ENCODE peak calls at places on chromosomes 2 and 18, in seven cellular contexts. J is uterus, Q is osteocyte, E is GM12865, I is AG04449, P is NB4, U is neural crest cell. W is an unnamed sample.

GRCh38 chr18:62545098-62545497 is 22.3 kb downstream of the ZCCHC2 start:
- DNase-seq in J (no peak), I (no peak), Q (no peak), E (no peak), U (no peak), P (no peak), W (no peak)

GRCh38 chr2:224369028-224369632 is 32.8 kb downstream of the FAM124B start:
- DNase-seq in P (peak; percentile 63), I (no peak), U (no peak), E (peak; percentile 48), Q (no peak), J (no peak), W (peak; percentile 44)

GRCh38 chr2:216257089-216257488 is 115.2 kb downstream of the MARCHF4 start:
- DNase-seq in P (no peak), U (no peak), J (no peak), I (no peak), E (no peak), Q (no peak), W (no peak)

GRCh38 chr2:109690822-109691541 is 76.8 kb downstream of the SOWAHC start:
- DNase-seq in J (peak; percentile 39), Q (no peak), U (no peak), E (no peak), I (no peak), P (no peak), W (no peak)

GRCh38 chr18:23703057-23703986 is 14.1 kb downstream of the LAMA3 start:
- DNase-seq in J (no peak), P (peak; percentile 67), Q (no peak), E (peak; percentile 58), I (no peak), U (no peak), W (peak; percentile 44)

GRCh38 chr2:42928692-42929576 is 136.6 kb upstream of the HAAO start:
- DNase-seq in P (peak; percentile 94), I (no peak), J (no peak), Q (no peak), E (peak; percentile 39), U (peak; percentile 32), W (no peak)

GRCh38 chr2:20052872-20053281 is 1.4 kb upstream of the LAPTM4A start:
- DNase-seq in P (no peak), I (no peak), U (no peak), E (peak; percentile 23), J (peak; percentile 72), Q (no peak), W (no peak)

GRCh38 chr2:110115291-110116032 is at the start of gene MALL:
- DNase-seq in J (no peak), U (peak; percentile 18), Q (no peak), E (no peak), P (no peak), I (no peak), W (no peak)

GRCh38 chr2:239468491-239469017 is 67.7 kb upstream of the HDAC4 start:
- DNase-seq in U (no peak), J (no peak), I (no peak), P (no peak), E (no peak), Q (peak; percentile 79), W (no peak)

GRCh38 chr2:150588210-150588870 is 100.9 kb upstream of the RND3 start:
- DNase-seq in I (no peak), U (no peak), J (no peak), Q (no peak), E (no peak), P (no peak), W (no peak)

GRCh38 chr2:233901884-233902283 is 15.3 kb upstream of the TRPM8 start:
- DNase-seq in J (no peak), Q (no peak), U (no peak), P (no peak), E (no peak), I (no peak), W (no peak)

GRCh38 chr2:36451512-36451911 is 95.9 kb downstream of the CRIM1 start:
- DNase-seq in I (no peak), E (no peak), U (no peak), P (peak; percentile 31), Q (no peak), J (no peak), W (no peak)

GRCh38 chr2:201182650-201183372 is at the start of gene CASP10:
- DNase-seq in Q (no peak), J (no peak), P (peak; percentile 87), E (peak; percentile 79), U (no peak), I (no peak), W (peak; percentile 69)

GRCh38 chr18:5369513-5369912 is 74.0 kb upstream of the ZBTB14 start:
- DNase-seq in I (no peak), Q (no peak), J (no peak), U (no peak), E (no peak), P (no peak), W (no peak)

GRCh38 chr2:223860809-223861738 is 23.7 kb upstream of the AP1S3 start:
- DNase-seq in P (no peak), E (no peak), J (no peak), Q (no peak), I (peak; percentile 42), U (no peak), W (no peak)

GRCh38 chr2:124050833-124051497 is 25.9 kb downstream of the CNTNAP5 start:
- DNase-seq in E (no peak), J (no peak), I (no peak), U (no peak), P (no peak), Q (no peak), W (no peak)

GRCh38 chr2:134869941-134870736 is 31.7 kb downstream of the ACMSD start:
- DNase-seq in J (no peak), P (no peak), I (no peak), U (no peak), Q (no peak), E (no peak), W (no peak)

GRCh38 chr2:26754972-26755670 is 9.0 kb upstream of the SLC35F6 start:
- DNase-seq in J (no peak), E (peak; percentile 33), I (no peak), U (no peak), P (no peak), Q (no peak), W (no peak)

GRCh38 chr2:26756337-26756736 is 7.7 kb upstream of the SLC35F6 start:
- DNase-seq in E (peak; percentile 51), U (no peak), P (no peak), J (no peak), Q (no peak), I (no peak), W (no peak)

GRCh38 chr2:26757873-26758789 is 6.0 kb upstream of the SLC35F6 start:
- DNase-seq in I (peak; percentile 96), U (no peak), Q (no peak), P (peak; percentile 87), J (peak; percentile 46), E (peak; percentile 87), W (no peak)

GRCh38 chr2:26759845-26760244 is 4.2 kb upstream of the SLC35F6 start:
- DNase-seq in I (no peak), J (no peak), Q (no peak), U (no peak), P (no peak), E (no peak), W (no peak)

DNA sequence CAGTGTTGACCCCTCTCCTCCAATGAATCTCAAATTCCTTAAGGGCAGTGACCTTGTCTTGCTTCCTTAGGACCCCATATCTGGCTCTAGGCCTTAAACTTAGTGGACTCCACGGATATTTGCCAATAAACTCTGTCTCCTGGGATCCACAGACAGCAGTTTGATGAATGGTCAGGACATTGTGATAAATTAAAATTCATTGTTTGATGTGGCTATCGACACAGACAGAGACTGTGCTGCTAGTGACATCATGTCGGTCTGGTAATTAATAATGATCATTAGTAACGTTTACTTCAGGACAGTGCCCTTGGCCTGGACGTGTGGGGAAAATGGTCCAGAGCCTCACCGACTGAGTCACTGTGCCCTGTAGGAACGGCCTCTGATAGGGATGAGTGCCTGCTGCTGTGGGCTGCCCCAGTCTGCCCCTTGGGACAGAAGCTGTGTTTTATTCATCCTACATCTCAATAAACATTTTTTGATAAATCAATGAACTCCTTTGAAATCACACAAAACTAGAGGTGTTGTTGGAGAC is 5.2 kb upstream of the SLC35F6 start:
- DNase-seq in U (no peak), E (no peak), I (no peak), J (no peak), P (no peak), Q (no peak), W (no peak)
- TF ChIP-seq CTCF in U (no peak), E (no peak), I (no peak), J (no peak), P (no peak), Q (no peak), W (no peak)

GRCh38 chr2:71190959-71191943 is 35.7 kb downstream of the PAIP2B start:
- DNase-seq in I (no peak), E (no peak), U (no peak), Q (no peak), J (no peak), P (peak; percentile 52), W (no peak)
- TF ChIP-seq CTCF in I (peak; percentile 23), E (no peak), U (peak; percentile 47), Q (peak; percentile 39), J (no peak), P (peak; percentile 24), W (no peak)

GRCh38 chr2:88549616-88550292 is 77.5 kb downstream of the EIF2AK3 start:
- DNase-seq in P (no peak), Q (peak; percentile 65), J (no peak), E (no peak), I (no peak), U (peak; percentile 20), W (no peak)
- TF ChIP-seq CTCF in P (no peak), Q (no peak), J (no peak), E (no peak), I (no peak), U (no peak), W (no peak)

GRCh38 chr18:50350699-50351098 is 24.1 kb upstream of the SKA1 start:
- DNase-seq in Q (no peak), J (no peak), I (no peak), U (no peak), P (no peak), E (no peak), W (no peak)

GRCh38 chr18:50358844-50359243 is 16.0 kb upstream of the SKA1 start:
- DNase-seq in U (no peak), E (no peak), I (no peak), P (no peak), J (no peak), Q (no peak), W (no peak)

GRCh38 chr18:50359806-50360205 is 15.0 kb upstream of the SKA1 start:
- DNase-seq in P (no peak), U (no peak), J (no peak), Q (no peak), E (no peak), I (no peak), W (no peak)

DNA sequence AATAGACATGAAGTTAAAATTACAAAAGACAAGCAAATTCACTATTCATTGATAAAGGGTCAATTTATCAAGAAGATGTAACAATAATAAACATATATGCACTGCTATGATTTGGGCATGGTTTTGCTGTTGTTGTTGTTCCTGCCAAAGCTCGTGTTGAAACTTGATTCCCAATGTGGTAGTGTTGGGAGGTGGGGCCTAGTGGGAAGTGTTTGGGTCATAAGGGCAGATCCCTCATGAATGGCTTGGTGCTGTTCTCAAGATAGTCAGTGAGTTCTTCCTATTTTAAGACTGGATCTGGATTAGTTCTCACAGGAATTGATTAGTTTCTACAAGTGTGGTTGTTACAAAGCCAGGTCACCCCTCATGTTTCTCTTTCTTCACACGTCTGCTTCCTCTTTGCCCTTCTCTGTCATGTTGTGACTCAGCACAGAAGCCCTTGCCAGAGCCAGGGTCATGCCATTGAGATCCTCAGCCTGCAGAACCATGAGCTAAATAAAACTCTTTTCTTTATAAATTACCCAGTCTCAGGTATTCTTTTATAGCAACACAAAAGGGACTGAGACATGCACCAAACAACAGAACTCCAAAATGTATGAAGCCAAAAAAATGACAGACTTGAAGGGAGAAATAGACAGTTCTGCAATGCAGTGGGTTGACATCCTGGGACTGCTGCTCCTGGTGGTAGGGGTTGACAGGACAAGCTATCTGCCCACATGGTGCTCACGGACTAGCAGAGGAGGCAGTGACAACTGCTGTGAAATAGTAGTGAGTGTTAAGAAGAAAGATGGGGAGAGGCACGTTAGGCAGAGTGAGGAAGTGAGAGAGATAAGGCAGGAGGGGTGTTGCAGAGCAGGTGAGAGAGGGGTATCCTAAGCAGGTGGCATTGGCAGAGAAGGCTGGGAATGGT is 18.6 kb upstream of the SKA1 start:
- DNase-seq in P (peak; percentile 77), I (no peak), U (no peak), Q (no peak), J (no peak), E (peak; percentile 86), W (peak; percentile 47)
- TF ChIP-seq CTCF in P (peak; percentile 35), I (no peak), U (no peak), Q (no peak), J (no peak), E (peak; percentile 55), W (no peak)